ENCODE peak calls at places on chromosomes 7 and 10, in nine cellular contexts. One of them, this sample, is unnamed.

GRCh38 chr10:60267802-60268201 is 121.9 kb downstream of the ANK3 start:
- DNase-seq in hepatocyte: no peak
- DNase-seq in fibroblast of lung: no peak
- DNase-seq in IMR-90: no peak
- DNase-seq in neuronal stem cell: no peak
- DNase-seq in mesenchymal stem cell: no peak
- DNase-seq in GM23248: no peak
- DNase-seq in astrocyte: no peak
- DNase-seq in SK-N-SH: no peak
- DNase-seq in this sample: no peak

GRCh38 chr7:16223963-16224707 is 197.2 kb downstream of the CRPPA start:
- DNase-seq in hepatocyte: no peak
- DNase-seq in neuronal stem cell: no peak
- DNase-seq in mesenchymal stem cell: no peak
- DNase-seq in IMR-90: no peak
- DNase-seq in fibroblast of lung: no peak
- DNase-seq in GM23248: no peak
- DNase-seq in SK-N-SH: no peak
- DNase-seq in astrocyte: no peak
- DNase-seq in this sample: no peak

GRCh38 chr10:36345770-36346169 is 703.7 kb upstream of the FZD8 start:
- DNase-seq in neuronal stem cell: no peak
- DNase-seq in mesenchymal stem cell: no peak
- DNase-seq in fibroblast of lung: peak; percentile 8
- DNase-seq in astrocyte: peak; percentile 25
- DNase-seq in hepatocyte: no peak
- DNase-seq in IMR-90: peak; percentile 52
- DNase-seq in GM23248: peak; percentile 64
- DNase-seq in SK-N-SH: no peak
- DNase-seq in this sample: no peak

GRCh38 chr10:21402606-21403083 is 122.8 kb downstream of the SKIDA1 start:
- DNase-seq in GM23248: peak; percentile 17
- DNase-seq in mesenchymal stem cell: peak; percentile 17
- DNase-seq in fibroblast of lung: peak; percentile 48
- DNase-seq in IMR-90: peak; percentile 49
- DNase-seq in hepatocyte: no peak
- DNase-seq in SK-N-SH: no peak
- DNase-seq in neuronal stem cell: no peak
- DNase-seq in astrocyte: peak; percentile 45
- DNase-seq in this sample: no peak

GRCh38 chr10:118918116-118918515 is 111.4 kb upstream of the NANOS1 start:
- DNase-seq in SK-N-SH: no peak
- DNase-seq in hepatocyte: no peak
- DNase-seq in GM23248: no peak
- DNase-seq in fibroblast of lung: no peak
- DNase-seq in neuronal stem cell: peak; percentile 20
- DNase-seq in mesenchymal stem cell: no peak
- DNase-seq in IMR-90: no peak
- DNase-seq in astrocyte: no peak
- DNase-seq in this sample: peak; percentile 62

GRCh38 chr10:49187950-49188761 is at the start of gene TMEM273:
- DNase-seq in mesenchymal stem cell: no peak
- DNase-seq in IMR-90: no peak
- DNase-seq in astrocyte: peak; percentile 18
- DNase-seq in fibroblast of lung: no peak
- DNase-seq in hepatocyte: no peak
- DNase-seq in neuronal stem cell: no peak
- DNase-seq in SK-N-SH: no peak
- DNase-seq in GM23248: no peak
- DNase-seq in this sample: peak; percentile 65

GRCh38 chr10:34834274-34834673 is 19.2 kb upstream of the PARD3 start:
- DNase-seq in GM23248: no peak
- DNase-seq in fibroblast of lung: no peak
- DNase-seq in SK-N-SH: no peak
- DNase-seq in hepatocyte: no peak
- DNase-seq in neuronal stem cell: no peak
- DNase-seq in IMR-90: no peak
- DNase-seq in astrocyte: no peak
- DNase-seq in mesenchymal stem cell: no peak
- DNase-seq in this sample: no peak

GRCh38 chr10:73953665-73954064 is 42.7 kb downstream of the PLAU start:
- DNase-seq in hepatocyte: no peak
- DNase-seq in neuronal stem cell: no peak
- DNase-seq in GM23248: peak; percentile 39
- DNase-seq in mesenchymal stem cell: peak; percentile 97
- DNase-seq in astrocyte: peak; percentile 94
- DNase-seq in fibroblast of lung: peak; percentile 73
- DNase-seq in IMR-90: no peak
- DNase-seq in SK-N-SH: no peak
- DNase-seq in this sample: no peak

GRCh38 chr7:132560105-132560504 is 16.2 kb downstream of the PLXNA4 start:
- DNase-seq in astrocyte: no peak
- DNase-seq in neuronal stem cell: no peak
- DNase-seq in fibroblast of lung: no peak
- DNase-seq in mesenchymal stem cell: no peak
- DNase-seq in SK-N-SH: no peak
- DNase-seq in IMR-90: no peak
- DNase-seq in GM23248: no peak
- DNase-seq in hepatocyte: no peak
- DNase-seq in this sample: no peak

GRCh38 chr7:132554446-132554845 is 21.8 kb downstream of the PLXNA4 start:
- DNase-seq in hepatocyte: no peak
- DNase-seq in astrocyte: no peak
- DNase-seq in GM23248: no peak
- DNase-seq in mesenchymal stem cell: no peak
- DNase-seq in SK-N-SH: no peak
- DNase-seq in IMR-90: no peak
- DNase-seq in neuronal stem cell: no peak
- DNase-seq in fibroblast of lung: no peak
- DNase-seq in this sample: no peak

GRCh38 chr7:132560825-132561529 is 15.3 kb downstream of the PLXNA4 start:
- DNase-seq in GM23248: no peak
- DNase-seq in IMR-90: no peak
- DNase-seq in mesenchymal stem cell: no peak
- DNase-seq in SK-N-SH: no peak
- DNase-seq in hepatocyte: no peak
- DNase-seq in astrocyte: no peak
- DNase-seq in neuronal stem cell: no peak
- DNase-seq in fibroblast of lung: no peak
- DNase-seq in this sample: no peak

GRCh38 chr7:132558815-132559214 is 17.5 kb downstream of the PLXNA4 start:
- DNase-seq in astrocyte: no peak
- DNase-seq in GM23248: no peak
- DNase-seq in mesenchymal stem cell: no peak
- DNase-seq in hepatocyte: no peak
- DNase-seq in IMR-90: no peak
- DNase-seq in SK-N-SH: no peak
- DNase-seq in neuronal stem cell: no peak
- DNase-seq in fibroblast of lung: no peak
- DNase-seq in this sample: no peak

DNA sequence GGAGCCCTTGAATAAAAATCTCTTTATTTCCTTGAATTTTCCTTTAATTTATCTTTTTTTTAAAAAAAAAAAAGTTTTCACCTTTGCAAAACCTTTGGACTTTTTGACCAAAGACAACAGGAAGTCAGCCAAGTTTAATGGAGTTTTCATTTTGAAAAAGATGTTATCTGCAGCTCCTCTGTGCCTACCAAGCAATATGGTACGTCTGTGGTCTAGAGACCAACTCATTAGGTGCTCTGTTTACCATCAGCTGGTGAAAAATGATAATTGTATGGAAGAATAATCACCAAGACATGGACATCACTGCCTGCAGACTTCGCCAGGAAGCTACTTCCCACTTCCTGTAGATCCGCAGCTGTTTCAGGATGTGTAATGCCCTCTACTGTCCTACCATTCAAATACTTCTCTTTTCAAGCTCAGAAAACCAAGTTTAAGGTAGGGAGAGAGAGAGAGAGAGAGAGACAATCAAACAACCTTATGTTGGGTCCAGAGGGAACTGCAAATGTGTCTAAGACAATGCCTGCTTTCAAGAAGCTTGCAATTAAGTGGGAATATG is 18.7 kb downstream of the PLXNA4 start:
- DNase-seq in mesenchymal stem cell: peak; percentile 15
- DNase-seq in GM23248: peak; percentile 19
- DNase-seq in astrocyte: peak; percentile 39
- DNase-seq in fibroblast of lung: peak; percentile 41
- DNase-seq in IMR-90: no peak
- DNase-seq in SK-N-SH: no peak
- DNase-seq in neuronal stem cell: no peak
- DNase-seq in hepatocyte: peak; percentile 13
- DNase-seq in this sample: no peak
- H2AFZ ChIP-seq in mesenchymal stem cell: no peak overlapping the region
- H2AFZ ChIP-seq in GM23248: no peak overlapping the region
- H2AFZ ChIP-seq in astrocyte: no peak overlapping the region
- H2AFZ ChIP-seq in fibroblast of lung: no peak overlapping the region
- H2AFZ ChIP-seq in IMR-90: no peak overlapping the region
- H2AFZ ChIP-seq in SK-N-SH: no peak overlapping the region
- H2AFZ ChIP-seq in neuronal stem cell: no peak overlapping the region
- H2AFZ ChIP-seq in hepatocyte: no peak overlapping the region
- H2AFZ ChIP-seq in this sample: no peak overlapping the region

DNA sequence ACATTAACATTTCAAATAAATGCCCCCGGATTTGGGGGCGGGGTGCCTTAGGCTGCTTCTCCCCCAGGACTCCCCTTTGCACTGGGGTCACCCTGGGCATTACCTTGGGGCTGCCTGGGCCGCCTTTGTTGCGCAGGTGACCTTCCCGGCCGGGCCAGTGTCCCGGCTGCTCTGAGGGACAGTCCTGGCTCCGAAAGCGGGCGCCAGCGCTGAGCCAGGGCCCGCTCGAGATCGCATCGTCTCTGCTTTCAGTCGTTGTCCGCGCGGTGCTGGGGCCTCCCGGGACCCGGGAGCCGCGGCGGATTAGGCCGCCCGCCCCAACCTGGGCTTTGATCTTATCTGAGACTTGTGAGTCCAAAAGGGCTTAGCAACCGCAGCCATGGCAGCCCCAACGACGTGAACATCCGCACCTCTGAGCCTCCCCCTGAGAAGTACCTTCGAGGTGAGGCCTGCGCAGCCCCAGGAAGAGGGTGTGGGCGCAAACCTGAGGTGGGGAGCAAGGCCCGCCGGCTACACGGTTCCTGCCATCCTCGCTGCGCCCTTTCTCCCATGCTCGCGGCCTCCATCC is 14.8 kb upstream of the WAPL start:
- DNase-seq in neuronal stem cell: no peak
- DNase-seq in astrocyte: no peak
- DNase-seq in mesenchymal stem cell: no peak
- DNase-seq in fibroblast of lung: no peak
- DNase-seq in SK-N-SH: no peak
- DNase-seq in IMR-90: no peak
- DNase-seq in GM23248: no peak
- DNase-seq in hepatocyte: peak; percentile 19
- DNase-seq in this sample: peak; percentile 59
- H2AFZ ChIP-seq in neuronal stem cell: peak overlapping the region; percentile 17
- H2AFZ ChIP-seq in astrocyte: peak overlapping the region; percentile 66
- H2AFZ ChIP-seq in mesenchymal stem cell: no peak overlapping the region
- H2AFZ ChIP-seq in fibroblast of lung: no peak overlapping the region
- H2AFZ ChIP-seq in SK-N-SH: no peak overlapping the region
- H2AFZ ChIP-seq in IMR-90: peak overlapping the region; percentile 87
- H2AFZ ChIP-seq in GM23248: peak overlapping the region; percentile 97
- H2AFZ ChIP-seq in hepatocyte: peak overlapping the region; percentile 83
- H2AFZ ChIP-seq in this sample: peak overlapping the region; percentile 17

GRCh38 chr7:158140538-158141220 is 446.9 kb downstream of the PTPRN2 start:
- DNase-seq in neuronal stem cell: no peak
- DNase-seq in IMR-90: no peak
- DNase-seq in mesenchymal stem cell: no peak
- DNase-seq in GM23248: no peak
- DNase-seq in astrocyte: no peak
- DNase-seq in fibroblast of lung: no peak
- DNase-seq in SK-N-SH: no peak
- DNase-seq in hepatocyte: no peak
- DNase-seq in this sample: no peak

GRCh38 chr7:158143196-158144120 is 444.2 kb downstream of the PTPRN2 start:
- DNase-seq in neuronal stem cell: no peak
- DNase-seq in mesenchymal stem cell: no peak
- DNase-seq in astrocyte: no peak
- DNase-seq in fibroblast of lung: no peak
- DNase-seq in hepatocyte: no peak
- DNase-seq in SK-N-SH: no peak
- DNase-seq in IMR-90: no peak
- DNase-seq in GM23248: no peak
- DNase-seq in this sample: no peak

GRCh38 chr7:158141221-158141582 is 446.4 kb downstream of the PTPRN2 start:
- DNase-seq in hepatocyte: no peak
- DNase-seq in neuronal stem cell: no peak
- DNase-seq in SK-N-SH: no peak
- DNase-seq in IMR-90: no peak
- DNase-seq in GM23248: no peak
- DNase-seq in mesenchymal stem cell: no peak
- DNase-seq in fibroblast of lung: no peak
- DNase-seq in astrocyte: no peak
- DNase-seq in this sample: no peak

GRCh38 chr7:158142657-158143056 is 445.0 kb downstream of the PTPRN2 start:
- DNase-seq in IMR-90: no peak
- DNase-seq in astrocyte: no peak
- DNase-seq in hepatocyte: no peak
- DNase-seq in SK-N-SH: no peak
- DNase-seq in neuronal stem cell: no peak
- DNase-seq in GM23248: no peak
- DNase-seq in mesenchymal stem cell: no peak
- DNase-seq in fibroblast of lung: no peak
- DNase-seq in this sample: no peak

DNA sequence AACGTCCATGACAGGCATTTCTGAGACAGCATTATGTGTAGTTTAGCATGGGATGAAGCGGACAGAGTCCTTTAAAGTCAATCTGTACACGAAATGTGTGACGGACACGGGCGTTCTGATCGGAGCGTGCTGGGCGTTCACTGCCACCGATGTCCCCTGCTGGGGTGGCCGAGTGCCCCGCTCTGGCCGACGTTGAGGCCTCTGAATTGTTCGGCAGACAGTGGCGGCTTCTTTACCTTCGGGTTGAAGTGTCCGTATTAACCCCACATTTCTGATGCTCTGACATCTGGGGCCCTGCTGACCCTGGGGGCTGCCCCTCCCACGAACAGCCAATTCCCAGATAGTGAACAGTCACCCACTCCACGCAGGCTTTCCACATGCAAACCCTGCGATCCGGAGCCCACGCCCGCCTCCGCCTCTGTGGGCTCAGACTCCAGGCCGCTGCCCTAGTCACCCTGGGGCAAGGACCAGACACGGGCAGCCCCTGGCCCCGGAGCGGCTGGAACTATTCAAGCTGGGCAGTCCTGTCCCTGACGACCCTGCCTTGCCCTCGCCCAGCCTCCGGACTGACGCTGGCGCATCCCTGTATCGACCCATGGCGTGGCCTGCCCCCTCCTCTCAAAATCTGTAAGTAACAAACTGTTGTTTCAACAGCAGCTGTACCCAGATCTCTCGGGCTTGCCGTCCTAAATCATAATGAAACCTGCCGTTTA is 445.7 kb downstream of the PTPRN2 start:
- DNase-seq in IMR-90: no peak
- DNase-seq in GM23248: no peak
- DNase-seq in mesenchymal stem cell: no peak
- DNase-seq in SK-N-SH: no peak
- DNase-seq in hepatocyte: no peak
- DNase-seq in astrocyte: no peak
- DNase-seq in neuronal stem cell: no peak
- DNase-seq in fibroblast of lung: no peak
- DNase-seq in this sample: no peak
- H2AFZ ChIP-seq in IMR-90: no peak overlapping the region
- H2AFZ ChIP-seq in GM23248: no peak overlapping the region
- H2AFZ ChIP-seq in mesenchymal stem cell: no peak overlapping the region
- H2AFZ ChIP-seq in SK-N-SH: no peak overlapping the region
- H2AFZ ChIP-seq in hepatocyte: no peak overlapping the region
- H2AFZ ChIP-seq in astrocyte: no peak overlapping the region
- H2AFZ ChIP-seq in neuronal stem cell: peak overlapping the region; percentile 7
- H2AFZ ChIP-seq in fibroblast of lung: no peak overlapping the region
- H2AFZ ChIP-seq in this sample: no peak overlapping the region

GRCh38 chr10:103476046-103476768 is 2.8 kb downstream of the CALHM3 start:
- DNase-seq in IMR-90: no peak
- DNase-seq in fibroblast of lung: peak; percentile 6
- DNase-seq in mesenchymal stem cell: no peak
- DNase-seq in SK-N-SH: peak; percentile 70
- DNase-seq in hepatocyte: no peak
- DNase-seq in astrocyte: no peak
- DNase-seq in GM23248: peak; percentile 30
- DNase-seq in neuronal stem cell: no peak
- DNase-seq in this sample: peak; percentile 72
- H2AFZ ChIP-seq in IMR-90: peak overlapping the region; percentile 2
- H2AFZ ChIP-seq in fibroblast of lung: no peak overlapping the region
- H2AFZ ChIP-seq in mesenchymal stem cell: no peak overlapping the region
- H2AFZ ChIP-seq in SK-N-SH: no peak overlapping the region
- H2AFZ ChIP-seq in hepatocyte: no peak overlapping the region
- H2AFZ ChIP-seq in astrocyte: no peak overlapping the region
- H2AFZ ChIP-seq in GM23248: no peak overlapping the region
- H2AFZ ChIP-seq in neuronal stem cell: peak overlapping the region; percentile 49
- H2AFZ ChIP-seq in this sample: peak overlapping the region; percentile 60